ENCODE peak calls at places on chromosomes 7 and 10, in nine cellular contexts. M is NCI-H1105 treated with DMSO at 0.1 percent for 48 hours, P is anterior cingulate cortex, Y is AG04450, D is LoVo, N is GM12891, T is uterus, W is KBM-7, B is neuronal stem cell. S is an unnamed sample.

GRCh38 chr10:15814565-15814964 is 45.7 kb downstream of the MINDY3 start:
- DNase-seq in M (no peak), B (no peak), D (no peak), T (no peak), W (no peak), Y (no peak), N (no peak), P (no peak), S (no peak)

GRCh38 chr7:27051451-27051850 is 44.3 kb downstream of the HOXA1 start:
- DNase-seq in Y (no peak), P (no peak), T (no peak), M (no peak), D (no peak), W (no peak), B (no peak), N (no peak), S (no peak)

GRCh38 chr10:52779541-52780390 is 7.2 kb upstream of the MBL2 start:
- DNase-seq in M (no peak), Y (peak; percentile 15), D (peak; percentile 53), T (no peak), P (peak; percentile 47), W (peak; percentile 65), N (peak; percentile 61), B (peak; percentile 57), S (peak; percentile 72)

GRCh38 chr10:29344073-29344820 is 55.4 kb downstream of the LYZL1 start:
- DNase-seq in Y (no peak), T (no peak), M (no peak), N (no peak), P (no peak), B (no peak), W (peak; percentile 4), D (no peak), S (peak; percentile 6)

GRCh38 chr7:128454808-128455555 is 696 bp upstream of the HILPDA start:
- DNase-seq in B (peak; percentile 40), Y (no peak), N (no peak), W (no peak), P (no peak), D (no peak), M (no peak), T (no peak), S (peak; percentile 11)

GRCh38 chr7:31094271-31094670 is 42.2 kb downstream of the ADCYAP1R1 start:
- DNase-seq in N (no peak), B (no peak), Y (no peak), T (no peak), W (no peak), D (no peak), M (no peak), P (no peak), S (no peak)

GRCh38 chr10:9615179-9615578 is 1402.5 kb upstream of the CELF2 start:
- DNase-seq in B (no peak), Y (no peak), T (no peak), M (no peak), W (no peak), D (no peak), N (no peak), P (no peak), S (no peak)

GRCh38 chr7:98085674-98086073 is 21.0 kb upstream of the LMTK2 start:
- DNase-seq in N (no peak), W (no peak), P (no peak), T (no peak), D (peak; percentile 58), M (no peak), B (no peak), Y (no peak), S (no peak)

GRCh38 chr10:124728071-124728829 is 15.9 kb downstream of the FAM53B start:
- DNase-seq in T (peak; percentile 18), P (peak; percentile 67), B (no peak), N (no peak), Y (no peak), M (no peak), D (no peak), W (peak; percentile 64), S (no peak)

GRCh38 chr7:98212532-98213041 is 1.3 kb downstream of the BHLHA15 start:
- DNase-seq in M (no peak), P (no peak), Y (no peak), N (no peak), W (no peak), B (no peak), T (no peak), D (no peak), S (no peak)

GRCh38 chr7:26898917-26899316 is 34.5 kb upstream of the SKAP2 start:
- DNase-seq in B (no peak), M (no peak), W (no peak), P (no peak), N (no peak), D (no peak), Y (no peak), T (no peak), S (no peak)

GRCh38 chr10:60186315-60187071 is 203.2 kb downstream of the ANK3 start:
- DNase-seq in Y (no peak), N (no peak), B (no peak), T (no peak), D (no peak), P (peak; percentile 63), M (no peak), W (no peak), S (no peak)

GRCh38 chr10:80771902-80772555 is 234.3 kb downstream of the SH2D4B start:
- DNase-seq in N (no peak), M (no peak), W (peak; percentile 1), P (no peak), B (no peak), D (no peak), T (no peak), Y (no peak), S (no peak)

GRCh38 chr7:28236560-28236959 is 56.0 kb upstream of the JAZF1 start:
- DNase-seq in T (no peak), D (no peak), N (no peak), W (no peak), P (no peak), B (no peak), M (no peak), Y (no peak), S (no peak)

GRCh38 chr7:66800591-66800990 is 60.1 kb downstream of the RABGEF1 start:
- DNase-seq in P (no peak), B (no peak), N (no peak), W (no peak), M (no peak), Y (no peak), T (no peak), D (no peak), S (no peak)

GRCh38 chr10:62050941-62051433 is 149.5 kb downstream of the ARID5B start:
- DNase-seq in P (peak; percentile 48), D (no peak), T (peak; percentile 51), N (no peak), Y (peak; percentile 66), M (no peak), B (no peak), W (no peak), S (peak; percentile 80)

GRCh38 chr10:106836923-106837322 is 327.6 kb downstream of the SORCS1 start:
- DNase-seq in M (no peak), B (no peak), W (peak; percentile 72), P (no peak), T (no peak), D (no peak), N (no peak), Y (no peak), S (no peak)

GRCh38 chr10:102422586-102423129 is 2.0 kb downstream of the FBXL15 start:
- DNase-seq in N (peak; percentile 65), M (peak; percentile 30), D (peak; percentile 87), Y (no peak), P (peak; percentile 46), T (peak; percentile 73), W (peak; percentile 75), B (no peak), S (peak; percentile 77)

GRCh38 chr7:151408839-151409554 is 841 bp downstream of the WDR86 start:
- DNase-seq in W (peak; percentile 67), T (no peak), N (peak; percentile 50), B (no peak), D (no peak), P (no peak), Y (no peak), M (no peak), S (no peak)

S was measured in RWPE1.